ENCODE peak calls at places on chromosomes 3 and 15, in four cellular contexts. K, U, C and E are unnamed samples.

GRCh38 chr3:45966969-45967640 is 23.8 kb downstream of the CXCR6 start:
- DNase-seq in C (no peak), U (no peak), K (no peak), E (no peak)

GRCh38 chr3:140629351-140630137 is 48.3 kb upstream of the TRIM42 start:
- DNase-seq in C (no peak), U (no peak), K (peak; percentile 17), E (no peak)

GRCh38 chr3:10419637-10420232 is 85.7 kb downstream of the ATP2B2 start:
- DNase-seq in K (no peak), U (peak; percentile 20), C (no peak), E (no peak)

GRCh38 chr15:47066386-47066785 is 650.9 kb upstream of the SEMA6D start:
- DNase-seq in K (no peak), C (no peak), U (no peak), E (no peak)

GRCh38 chr15:69729167-69729748 is 276.6 kb downstream of the RPLP1 start:
- DNase-seq in C (peak; percentile 43), U (peak; percentile 70), K (no peak), E (peak; percentile 74)

GRCh38 chr3:149658444-149659172 is 783 bp upstream of the WWTR1 start:
- DNase-seq in C (no peak), K (no peak), U (no peak), E (no peak)

GRCh38 chr15:31279221-31280036 is 47.2 kb upstream of the KLF13 start:
- DNase-seq in C (no peak), K (no peak), U (no peak), E (no peak)

GRCh38 chr3:159987291-159987711 is 1.3 kb upstream of the IL12A start:
- DNase-seq in K (no peak), U (no peak), C (no peak), E (no peak)

GRCh38 chr15:83320831-83321230 is 36.4 kb upstream of the BNC1 start:
- DNase-seq in K (no peak), C (no peak), U (no peak), E (no peak)

GRCh38 chr3:39064646-39065045 is 12.8 kb downstream of the WDR48 start:
- DNase-seq in C (no peak), U (no peak), K (no peak), E (no peak)

GRCh38 chr15:50252556-50252955 is 13.0 kb downstream of the HDC start:
- DNase-seq in C (no peak), K (no peak), U (no peak), E (no peak)

GRCh38 chr3:42697326-42698051 is 5.1 kb downstream of the HHATL start:
- DNase-seq in C (no peak), U (no peak), K (no peak), E (no peak)

GRCh38 chr3:124698030-124698770 is 32.1 kb upstream of the UMPS start:
- DNase-seq in U (no peak), K (no peak), C (no peak), E (no peak)

GRCh38 chr15:67010898-67011619 is 54.3 kb upstream of the SMAD3 start:
- DNase-seq in K (no peak), U (no peak), C (no peak), E (no peak)

GRCh38 chr3:139111392-139112229 is 66.9 kb upstream of the PRR23C start:
- DNase-seq in U (peak; percentile 19), C (peak; percentile 79), K (peak; percentile 12), E (peak; percentile 18)

GRCh38 chr15:62855085-62855476 is 187.5 kb upstream of the TPM1 start:
- DNase-seq in U (no peak), C (no peak), K (peak; percentile 19), E (no peak)

GRCh38 chr15:25616471-25616870 is 177.6 kb upstream of the UBE3A start:
- DNase-seq in K (no peak), U (no peak), C (no peak), E (no peak)

GRCh38 chr15:81049835-81050234 is 49.1 kb downstream of the TLNRD1 start:
- DNase-seq in K (peak; percentile 5), C (no peak), U (no peak), E (no peak)

GRCh38 chr15:87582169-87582568 is 674.4 kb downstream of the NTRK3 start:
- DNase-seq in C (no peak), K (no peak), U (no peak), E (no peak)

GRCh38 chr3:46662771-46663551 is 30.5 kb downstream of the ALS2CL start:
- DNase-seq in K (no peak), C (peak; percentile 25), U (no peak), E (no peak)

GRCh38 chr15:40038267-40038653 is 721 bp downstream of the SRP14 start:
- DNase-seq in U (no peak), C (peak; percentile 24), K (no peak), E (no peak)

GRCh38 chr3:190696777-190697501 is 165.6 kb downstream of the GMNC start:
- DNase-seq in C (no peak), U (no peak), K (peak; percentile 24), E (no peak)

DNA sequence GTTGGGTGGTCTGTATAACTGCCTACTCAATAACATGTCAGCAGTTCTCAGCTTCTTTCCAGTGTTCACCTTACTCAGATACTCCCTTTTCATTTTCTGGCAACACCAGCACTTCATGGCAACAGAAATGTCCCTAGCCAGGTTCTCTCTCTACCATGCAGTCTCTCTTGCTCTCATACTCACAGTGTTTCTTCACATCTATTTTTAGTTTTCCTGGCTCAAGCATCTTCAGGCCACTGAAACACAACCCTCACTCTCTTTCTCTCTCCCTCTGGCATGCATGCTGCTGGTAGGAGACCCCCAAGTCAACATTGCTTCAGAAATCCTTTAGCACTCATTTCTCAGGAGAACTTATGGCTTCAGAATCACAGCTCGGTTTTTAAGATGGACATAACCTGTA is at the start of gene CAPN3:
- DNase-seq in K (no peak), C (no peak), U (no peak), E (no peak)
- H3K9me3 ChIP-seq in K (no peaks in the 10 kb centered on the region), C (no peaks in the 10 kb centered on the region), U (no peaks in the 10 kb centered on the region), E (no peaks in the 10 kb centered on the region)

DNA sequence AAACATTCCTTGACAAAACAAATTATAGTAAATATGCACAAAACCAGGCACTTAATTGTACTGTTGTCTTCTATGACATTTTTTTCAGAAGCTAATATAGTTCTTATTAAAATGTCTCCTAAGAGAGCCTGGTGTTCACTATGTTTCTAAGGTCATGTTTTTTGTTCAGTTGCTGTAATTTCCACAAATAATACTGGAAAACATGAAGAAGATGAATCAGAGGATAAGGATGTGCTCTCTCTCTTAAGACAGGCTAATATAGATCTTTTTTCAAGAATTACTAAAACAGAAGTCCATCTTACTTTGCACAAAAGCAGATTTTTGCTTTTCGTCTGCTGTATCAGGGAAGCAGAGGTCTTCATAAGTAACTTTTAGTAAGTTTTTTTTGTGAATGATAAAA is 823.0 kb upstream of the NECTIN3 start:
- DNase-seq in K (no peak), C (no peak), U (no peak), E (no peak)
- H3K9me3 ChIP-seq in K (no peaks in the 10 kb centered on the region), C (no peaks in the 10 kb centered on the region), U (no peaks in the 10 kb centered on the region), E (no peaks in the 10 kb centered on the region)

GRCh38 chr3:180223268-180223667 is 186.5 kb upstream of the PEX5L start:
- DNase-seq in C (no peak), K (no peak), U (no peak), E (no peak)
- H3K9me3 ChIP-seq in C (no peaks in the 10 kb centered on the region), K (peaks cover 49% of the 10 kb centered on the region), U (no peaks in the 10 kb centered on the region), E (no peaks in the 10 kb centered on the region)

GRCh38 chr15:34154725-34155204 is 52.9 kb downstream of the PGBD4 start:
- DNase-seq in K (no peak), U (no peak), C (no peak), E (no peak)

GRCh38 chr15:34161329-34161953 is 48.5 kb downstream of the KATNBL1 start:
- DNase-seq in U (no peak), K (no peak), C (no peak), E (no peak)

GRCh38 chr15:34158355-34158754 is 51.5 kb downstream of the KATNBL1 start:
- DNase-seq in U (no peak), C (no peak), K (peak; percentile 63), E (no peak)

GRCh38 chr15:34155859-34156258 is 54.0 kb downstream of the PGBD4 start:
- DNase-seq in U (no peak), C (no peak), K (no peak), E (no peak)

DNA sequence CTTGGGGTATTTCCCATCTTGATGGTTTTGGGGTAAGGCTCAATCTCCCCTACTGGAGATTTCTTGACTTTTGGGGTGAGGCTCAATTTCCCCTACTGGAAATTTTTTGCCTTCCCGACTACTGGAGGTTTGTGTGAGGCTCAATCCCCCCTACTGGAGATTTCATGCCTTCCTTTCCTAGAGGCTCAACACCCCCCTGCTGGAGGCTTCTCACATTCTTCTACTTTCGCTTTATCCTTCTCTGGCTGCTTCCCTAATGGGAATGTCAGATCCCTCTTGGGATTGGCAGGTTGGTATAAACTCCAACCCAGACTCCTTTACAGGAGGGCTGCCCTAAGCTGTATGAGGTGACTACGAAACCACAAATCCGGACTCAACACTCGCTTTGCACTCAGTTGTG is 49.2 kb downstream of the KATNBL1 start:
- DNase-seq in K (peak; percentile 3), U (no peak), C (no peak), E (no peak)
- H3K9me3 ChIP-seq in K (peaks cover 22% of the 10 kb centered on the region), U (peaks cover 27% of the 10 kb centered on the region), C (no peaks in the 10 kb centered on the region), E (no peaks in the 10 kb centered on the region)

GRCh38 chr15:20348900-20349773 is 192.5 kb downstream of the GOLGA6L6 start:
- DNase-seq in U (no peak), K (no peak), C (peak; percentile 12), E (no peak)
- H3K9me3 ChIP-seq in U (no peaks in the 10 kb centered on the region), K (peaks cover 29% of the 10 kb centered on the region), C (no peaks in the 10 kb centered on the region), E (no peaks in the 10 kb centered on the region)

DNA sequence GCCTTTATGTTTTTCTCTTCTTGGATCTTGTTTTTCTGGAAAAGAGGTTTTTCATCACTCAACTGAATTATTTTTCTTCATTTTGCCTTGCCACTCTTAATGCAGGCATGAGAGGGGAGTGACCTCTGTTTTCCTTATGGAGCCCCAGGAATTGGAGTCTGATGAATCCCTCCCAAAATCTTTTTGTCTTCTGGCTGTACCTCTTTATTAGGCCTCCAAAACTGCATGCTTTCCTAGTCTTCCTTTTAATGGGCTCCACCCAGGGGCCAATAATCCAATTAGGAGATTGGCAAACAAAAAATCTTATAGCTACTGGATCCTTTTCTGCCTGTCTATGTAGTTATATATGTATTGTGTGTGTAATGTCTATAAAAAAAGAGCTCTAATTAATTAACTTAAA is 192.4 kb upstream of the PEX5L start:
- DNase-seq in K (no peak), U (no peak), C (no peak), E (no peak)
- H3K9me3 ChIP-seq in K (peaks cover 84% of the 10 kb centered on the region), U (peaks cover 11% of the 10 kb centered on the region), C (no peaks in the 10 kb centered on the region), E (no peaks in the 10 kb centered on the region)